ENCODE peak calls at places on chromosome 7, in ten cellular contexts. D is GM13976; I is epithelial cell of esophagus; L is IMR-90; A is hepatocyte; V is CD4-positive, alpha-beta T cell; F is PC-3; Q is colonic mucosa; U is fibroblast of lung; H is upper lobe of left lung. X is an unnamed sample.

GRCh38 chr7:23285657-23286646 is 13.2 kb upstream of the MALSU1 start:
- DNase-seq in D (no peak), I (no peak), L (no peak), A (no peak), V (no peak), F (no peak), Q (no peak), U (no peak), H (no peak), X (no peak)

GRCh38 chr7:1647961-1648631 is 22.0 kb upstream of the ELFN1 start:
- DNase-seq in D (no peak), I (no peak), L (no peak), A (no peak), V (no peak), F (no peak), Q (no peak), U (no peak), H (peak; percentile 82), X (no peak)

GRCh38 chr7:1663857-1664651 is 6.0 kb upstream of the ELFN1 start:
- DNase-seq in D (peak; percentile 37), I (no peak), L (no peak), A (peak; percentile 14), V (no peak), F (no peak), Q (no peak), U (no peak), H (peak; percentile 82), X (no peak)

GRCh38 chr7:2560175-2560695 is 1.5 kb downstream of the IQCE start:
- DNase-seq in D (no peak), I (no peak), L (no peak), A (no peak), V (no peak), F (peak; percentile 6), Q (no peak), U (no peak), H (no peak), X (no peak)

GRCh38 chr7:38825721-38826440 is 83.1 kb downstream of the VPS41 start:
- DNase-seq in D (peak; percentile 35), I (no peak), L (no peak), A (no peak), V (no peak), F (no peak), Q (no peak), U (no peak), H (no peak), X (no peak)

GRCh38 chr7:104982773-104983619 is 31.0 kb upstream of the KMT2E start:
- DNase-seq in D (no peak), I (no peak), L (no peak), A (no peak), V (no peak), F (no peak), Q (no peak), U (no peak), H (no peak), X (peak; percentile 22)

GRCh38 chr7:85184599-85185354 is 2.1 kb downstream of the SEMA3D start:
- DNase-seq in D (no peak), I (no peak), L (peak; percentile 37), A (peak; percentile 67), V (no peak), F (peak; percentile 23), Q (peak; percentile 22), U (peak; percentile 47), H (peak; percentile 55), X (no peak)

GRCh38 chr7:10855583-10855982 is 118.1 kb upstream of the PHF14 start:
- DNase-seq in D (no peak), I (peak; percentile 3), L (no peak), A (no peak), V (no peak), F (no peak), Q (no peak), U (no peak), H (peak; percentile 59), X (no peak)

GRCh38 chr7:90671571-90671970 is 75.5 kb downstream of the CDK14 start:
- DNase-seq in D (no peak), I (no peak), L (no peak), A (no peak), V (no peak), F (no peak), Q (no peak), U (no peak), H (no peak), X (no peak)

GRCh38 chr7:1883834-1884582 is 213.9 kb downstream of the ELFN1 start:
- DNase-seq in D (no peak), I (no peak), L (no peak), A (no peak), V (no peak), F (no peak), Q (no peak), U (no peak), H (peak; percentile 67), X (no peak)

GRCh38 chr7:120554960-120555571 is 282.1 kb downstream of the KCND2 start:
- DNase-seq in D (peak; percentile 44), I (peak; percentile 73), L (peak; percentile 47), A (peak; percentile 80), V (no peak), F (peak; percentile 71), Q (peak; percentile 25), U (peak; percentile 72), H (no peak), X (peak; percentile 38)

GRCh38 chr7:50304158-50304910 is at the start of gene IKZF1:
- DNase-seq in D (peak; percentile 59), I (peak; percentile 37), L (no peak), A (peak; percentile 35), V (no peak), F (no peak), Q (peak; percentile 58), U (no peak), H (peak; percentile 93), X (peak; percentile 66)

GRCh38 chr7:17963281-17963680 is 23.0 kb upstream of the SNX13 start:
- DNase-seq in D (no peak), I (no peak), L (peak; percentile 64), A (no peak), V (no peak), F (no peak), Q (no peak), U (peak; percentile 79), H (no peak), X (no peak)

GRCh38 chr7:151168022-151168786 is 710 bp upstream of the GBX1 start:
- DNase-seq in D (peak; percentile 87), I (peak; percentile 32), L (no peak), A (peak; percentile 53), V (peak; percentile 30), F (peak; percentile 32), Q (peak; percentile 37), U (no peak), H (peak; percentile 93), X (peak; percentile 74)

GRCh38 chr7:20834656-20835055 is 48.0 kb upstream of the SP8 start:
- DNase-seq in D (no peak), I (peak; percentile 8), L (no peak), A (no peak), V (no peak), F (peak; percentile 15), Q (no peak), U (no peak), H (no peak), X (no peak)

GRCh38 chr7:125670926-125671572 is 741.4 kb upstream of the POT1 start:
- DNase-seq in D (no peak), I (peak; percentile 47), L (no peak), A (peak; percentile 34), V (no peak), F (peak; percentile 37), Q (no peak), U (peak; percentile 33), H (no peak), X (no peak)

GRCh38 chr7:8197994-8198698 is 63.8 kb downstream of the ICA1 start:
- DNase-seq in D (no peak), I (no peak), L (no peak), A (no peak), V (no peak), F (no peak), Q (no peak), U (no peak), H (no peak), X (peak; percentile 81)

GRCh38 chr7:73436031-73436929 is 2.7 kb downstream of the FZD9 start:
- DNase-seq in D (no peak), I (no peak), L (no peak), A (peak; percentile 47), V (no peak), F (peak; percentile 55), Q (no peak), U (no peak), H (peak; percentile 44), X (no peak)
- TF ChIP-seq CTCF in D (no peak), I (peak; percentile 4), L (no peak), A (peak; percentile 21), V (no peak), F (peak; percentile 45), Q (no peak), U (no peak), H (no peak), X (no peak)

GRCh38 chr7:73738612-73739386 is at the start of gene ABHD11:
- DNase-seq in D (peak; percentile 100), I (peak; percentile 97), L (peak; percentile 93), A (peak; percentile 99), V (peak; percentile 99), F (peak; percentile 95), Q (peak; percentile 100), U (peak; percentile 95), H (peak; percentile 99), X (peak; percentile 98)
- TF ChIP-seq CTCF in D (no peak), I (no peak), L (no peak), A (no peak), V (no peak), F (peak; percentile 14), Q (no peak), U (no peak), H (no peak), X (no peak)

GRCh38 chr7:29292886-29293658 is 98.5 kb downstream of the CHN2 start:
- DNase-seq in D (no peak), I (no peak), L (no peak), A (no peak), V (no peak), F (no peak), Q (no peak), U (no peak), H (no peak), X (no peak)
- TF ChIP-seq CTCF in D (no peak), I (no peak), L (no peak), A (no peak), V (no peak), F (no peak), Q (no peak), U (no peak), H (no peak), X (no peak)

GRCh38 chr7:75740846-75741497 is 2.2 kb upstream of the HIP1 start:
- DNase-seq in D (peak; percentile 39), I (no peak), L (no peak), A (peak; percentile 51), V (no peak), F (no peak), Q (peak; percentile 71), U (no peak), H (no peak), X (no peak)

GRCh38 chr7:75738604-75738974 is at the start of gene HIP1:
- DNase-seq in D (no peak), I (no peak), L (no peak), A (no peak), V (no peak), F (no peak), Q (no peak), U (no peak), H (no peak), X (no peak)

GRCh38 chr7:75739796-75740672 is 1.3 kb upstream of the HIP1 start:
- DNase-seq in D (no peak), I (no peak), L (peak; percentile 62), A (no peak), V (no peak), F (peak; percentile 49), Q (no peak), U (peak; percentile 64), H (no peak), X (peak; percentile 74)

GRCh38 chr7:75737856-75738603 is 711 bp downstream of the HIP1 start:
- DNase-seq in D (no peak), I (no peak), L (no peak), A (peak; percentile 54), V (no peak), F (no peak), Q (no peak), U (no peak), H (peak; percentile 68), X (no peak)

GRCh38 chr7:75738975-75739795 is 444 bp upstream of the HIP1 start:
- DNase-seq in D (peak; percentile 100), I (peak; percentile 99), L (peak; percentile 98), A (peak; percentile 100), V (peak; percentile 99), F (peak; percentile 97), Q (peak; percentile 100), U (peak; percentile 99), H (peak; percentile 100), X (peak; percentile 99)
- TF ChIP-seq CTCF in D (no peak), I (no peak), L (no peak), A (no peak), V (no peak), F (no peak), Q (no peak), U (no peak), H (peak; percentile 62), X (no peak)

X was measured in activated CD8-positive, alpha-beta T cell treated with anti-CD3 and anti-CD28 coated beads for 36 hours.